ENCODE peak calls at places on chromosomes 13 and 19, in five cellular contexts. One of them, this sample, is unnamed.

GRCh38 chr19:7921955-7922840 is 2.1 kb downstream of the SNAPC2 start:
- DNase-seq in RCC 7860: no peak
- DNase-seq in amniotic stem cell: no peak
- DNase-seq in activated CD8-positive, alpha-beta memory T cell treated with anti-CD3 and anti-CD28 coated beads for 48 hours: no peak
- DNase-seq in activated T-cell treated with anti-CD3 and anti-CD28 coated beads, Interleukin-2, amount 50 U/mL, for 48 hours: no peak
- DNase-seq in this sample: no peak

GRCh38 chr19:14450168-14450874 is 17.2 kb downstream of the PKN1 start:
- DNase-seq in activated CD8-positive, alpha-beta memory T cell treated with anti-CD3 and anti-CD28 coated beads for 48 hours: peak
- DNase-seq in activated T-cell treated with anti-CD3 and anti-CD28 coated beads, Interleukin-2, amount 50 U/mL, for 48 hours: peak
- DNase-seq in amniotic stem cell: no peak
- DNase-seq in RCC 7860: peak
- DNase-seq in this sample: no peak

GRCh38 chr13:21522847-21523246 is 63.7 kb upstream of the ZDHHC20 start:
- DNase-seq in activated T-cell treated with anti-CD3 and anti-CD28 coated beads, Interleukin-2, amount 50 U/mL, for 48 hours: no peak
- DNase-seq in activated CD8-positive, alpha-beta memory T cell treated with anti-CD3 and anti-CD28 coated beads for 48 hours: no peak
- DNase-seq in amniotic stem cell: no peak
- DNase-seq in RCC 7860: no peak
- DNase-seq in this sample: no peak

GRCh38 chr13:40130871-40131636 is 475.6 kb downstream of the COG6 start:
- DNase-seq in amniotic stem cell: no peak
- DNase-seq in RCC 7860: peak
- DNase-seq in activated T-cell treated with anti-CD3 and anti-CD28 coated beads, Interleukin-2, amount 50 U/mL, for 48 hours: no peak
- DNase-seq in activated CD8-positive, alpha-beta memory T cell treated with anti-CD3 and anti-CD28 coated beads for 48 hours: no peak
- DNase-seq in this sample: peak

GRCh38 chr13:77732287-77732686 is 34.8 kb downstream of the SLAIN1 start:
- DNase-seq in amniotic stem cell: no peak
- DNase-seq in activated T-cell treated with anti-CD3 and anti-CD28 coated beads, Interleukin-2, amount 50 U/mL, for 48 hours: no peak
- DNase-seq in RCC 7860: no peak
- DNase-seq in activated CD8-positive, alpha-beta memory T cell treated with anti-CD3 and anti-CD28 coated beads for 48 hours: no peak
- DNase-seq in this sample: no peak

GRCh38 chr13:110346661-110347067 is 39.6 kb downstream of the COL4A2 start:
- DNase-seq in activated T-cell treated with anti-CD3 and anti-CD28 coated beads, Interleukin-2, amount 50 U/mL, for 48 hours: no peak
- DNase-seq in activated CD8-positive, alpha-beta memory T cell treated with anti-CD3 and anti-CD28 coated beads for 48 hours: no peak
- DNase-seq in amniotic stem cell: no peak
- DNase-seq in RCC 7860: peak
- DNase-seq in this sample: peak

GRCh38 chr19:7139095-7139494 is 69.6 kb downstream of the ZNF557 start:
- DNase-seq in activated CD8-positive, alpha-beta memory T cell treated with anti-CD3 and anti-CD28 coated beads for 48 hours: no peak
- DNase-seq in amniotic stem cell: no peak
- DNase-seq in activated T-cell treated with anti-CD3 and anti-CD28 coated beads, Interleukin-2, amount 50 U/mL, for 48 hours: no peak
- DNase-seq in RCC 7860: no peak
- DNase-seq in this sample: no peak

GRCh38 chr13:95217920-95218830 is 83.1 kb downstream of the ABCC4 start:
- DNase-seq in activated T-cell treated with anti-CD3 and anti-CD28 coated beads, Interleukin-2, amount 50 U/mL, for 48 hours: no peak
- DNase-seq in activated CD8-positive, alpha-beta memory T cell treated with anti-CD3 and anti-CD28 coated beads for 48 hours: no peak
- DNase-seq in amniotic stem cell: no peak
- DNase-seq in RCC 7860: no peak
- DNase-seq in this sample: no peak

GRCh38 chr13:26449063-26449848 is 108.2 kb upstream of the WASF3 start:
- DNase-seq in amniotic stem cell: no peak
- DNase-seq in RCC 7860: no peak
- DNase-seq in activated CD8-positive, alpha-beta memory T cell treated with anti-CD3 and anti-CD28 coated beads for 48 hours: no peak
- DNase-seq in activated T-cell treated with anti-CD3 and anti-CD28 coated beads, Interleukin-2, amount 50 U/mL, for 48 hours: no peak
- DNase-seq in this sample: no peak

GRCh38 chr19:558770-559439 is 13.5 kb upstream of the BSG start:
- DNase-seq in activated CD8-positive, alpha-beta memory T cell treated with anti-CD3 and anti-CD28 coated beads for 48 hours: no peak
- DNase-seq in amniotic stem cell: no peak
- DNase-seq in activated T-cell treated with anti-CD3 and anti-CD28 coated beads, Interleukin-2, amount 50 U/mL, for 48 hours: no peak
- DNase-seq in RCC 7860: no peak
- DNase-seq in this sample: no peak

GRCh38 chr19:7933411-7933810 is 7.5 kb upstream of the CTXN1 start:
- DNase-seq in amniotic stem cell: no peak
- DNase-seq in activated CD8-positive, alpha-beta memory T cell treated with anti-CD3 and anti-CD28 coated beads for 48 hours: no peak
- DNase-seq in activated T-cell treated with anti-CD3 and anti-CD28 coated beads, Interleukin-2, amount 50 U/mL, for 48 hours: no peak
- DNase-seq in RCC 7860: no peak
- DNase-seq in this sample: no peak

GRCh38 chr13:25213716-25214115 is 41.6 kb upstream of the AMER2 start:
- DNase-seq in activated CD8-positive, alpha-beta memory T cell treated with anti-CD3 and anti-CD28 coated beads for 48 hours: no peak
- DNase-seq in activated T-cell treated with anti-CD3 and anti-CD28 coated beads, Interleukin-2, amount 50 U/mL, for 48 hours: no peak
- DNase-seq in amniotic stem cell: no peak
- DNase-seq in RCC 7860: peak
- DNase-seq in this sample: no peak